ENCODE peak calls at places on chromosome 13, in five cellular contexts. Z, C, B, U and Q are unnamed samples.

GRCh38 chr13:25046274-25046984 is 49.5 kb upstream of the PABPC3 start:
- DNase-seq in Z (no peak), C (no peak), B (no peak), U (no peak), Q (no peak)

GRCh38 chr13:38905861-38906260 is 84.8 kb downstream of the STOML3 start:
- DNase-seq in Z (no peak), C (no peak), B (no peak), U (no peak), Q (no peak)

GRCh38 chr13:38167164-38167822 is 182.4 kb upstream of the UFM1 start:
- DNase-seq in Z (no peak), C (no peak), B (no peak), U (no peak), Q (no peak)

GRCh38 chr13:41075034-41075433 is 13.7 kb downstream of the WBP4 start:
- DNase-seq in Z (no peak), C (no peak), B (peak; percentile 12), U (no peak), Q (no peak)

GRCh38 chr13:38418286-38418685 is 68.6 kb downstream of the UFM1 start:
- DNase-seq in Z (no peak), C (no peak), B (no peak), U (no peak), Q (no peak)

GRCh38 chr13:78742659-78743058 is 83.7 kb upstream of the OBI1 start:
- DNase-seq in Z (no peak), C (no peak), B (no peak), U (no peak), Q (no peak)

GRCh38 chr13:61695147-61695546 is 279.5 kb upstream of the PCDH20 start:
- DNase-seq in Z (no peak), C (no peak), B (no peak), U (no peak), Q (no peak)

GRCh38 chr13:110261166-110262081 is 45.5 kb downstream of the COL4A1 start:
- DNase-seq in Z (no peak), C (no peak), B (no peak), U (no peak), Q (no peak)

GRCh38 chr13:48110132-48110868 is 15.4 kb upstream of the MED4 start:
- DNase-seq in Z (no peak), C (no peak), B (no peak), U (no peak), Q (no peak)

GRCh38 chr13:21234537-21234936 is 58.1 kb downstream of the MRPL57 start:
- DNase-seq in Z (no peak), C (no peak), B (no peak), U (peak; percentile 28), Q (no peak)

GRCh38 chr13:66489586-66489985 is 740.5 kb downstream of the PCDH9 start:
- DNase-seq in Z (no peak), C (no peak), B (no peak), U (no peak), Q (no peak)

GRCh38 chr13:22387899-22388298 is 717.0 kb downstream of the FGF9 start:
- DNase-seq in Z (no peak), C (no peak), B (no peak), U (no peak), Q (no peak)

GRCh38 chr13:33137726-33138125 is 121.5 kb downstream of the KL start:
- DNase-seq in Z (no peak), C (no peak), B (no peak), U (no peak), Q (no peak)

GRCh38 chr13:74015137-74015536 is 119.1 kb downstream of the KLF12 start:
- DNase-seq in Z (no peak), C (no peak), B (no peak), U (no peak), Q (no peak)

GRCh38 chr13:99386495-99386894 is 79.3 kb upstream of the GPR183 start:
- DNase-seq in Z (no peak), C (no peak), B (no peak), U (no peak), Q (no peak)

GRCh38 chr13:94073006-94073744 is 406.3 kb downstream of the DCT start:
- DNase-seq in Z (no peak), C (no peak), B (no peak), U (no peak), Q (no peak)

GRCh38 chr13:99087954-99088491 is 110.2 kb upstream of the DOCK9 start:
- DNase-seq in Z (no peak), C (no peak), B (peak; percentile 20), U (no peak), Q (no peak)

GRCh38 chr13:105220886-105221285 is 1314.6 kb downstream of the EFNB2 start:
- DNase-seq in Z (no peak), C (no peak), B (no peak), U (no peak), Q (no peak)

GRCh38 chr13:62246581-62246980 is 830.9 kb upstream of the PCDH20 start:
- DNase-seq in Z (no peak), C (no peak), B (no peak), U (no peak), Q (no peak)

GRCh38 chr13:71727036-71727435 is 140.0 kb downstream of the DACH1 start:
- DNase-seq in Z (no peak), C (no peak), B (no peak), U (no peak), Q (no peak)

GRCh38 chr13:25352806-25353205 is 19.0 kb upstream of the ATP8A2 start:
- DNase-seq in Z (no peak), C (no peak), B (no peak), U (no peak), Q (no peak)

GRCh38 chr13:25455146-25455545 is 83.4 kb downstream of the ATP8A2 start:
- DNase-seq in Z (no peak), C (no peak), B (no peak), U (no peak), Q (no peak)

GRCh38 chr13:99356216-99357089 is 49.3 kb upstream of the GPR183 start:
- DNase-seq in Z (no peak), C (peak; percentile 31), B (peak; percentile 47), U (peak; percentile 45), Q (peak; percentile 60)

GRCh38 chr13:22837980-22838615 is 342.7 kb upstream of the SGCG start:
- DNase-seq in Z (no peak), C (peak; percentile 15), B (no peak), U (no peak), Q (no peak)

GRCh38 chr13:102317593-102317992 is 84.3 kb downstream of the FGF14 start:
- DNase-seq in Z (no peak), C (peak; percentile 78), B (no peak), U (peak; percentile 81), Q (peak; percentile 87)

GRCh38 chr13:94224670-94225069 is 254.8 kb downstream of the DCT start:
- DNase-seq in Z (no peak), C (no peak), B (no peak), U (no peak), Q (no peak)

GRCh38 chr13:45500492-45501174 is 35.9 kb downstream of the COG3 start:
- DNase-seq in Z (no peak), C (no peak), B (no peak), U (no peak), Q (no peak)

GRCh38 chr13:60514891-60515290 is 117.9 kb downstream of the TDRD3 start:
- DNase-seq in Z (no peak), C (no peak), B (no peak), U (no peak), Q (no peak)

GRCh38 chr13:42035905-42036521 is 12.4 kb upstream of the DGKH start:
- DNase-seq in Z (no peak), C (no peak), B (no peak), U (no peak), Q (no peak)

GRCh38 chr13:99454518-99455183 is 46.6 kb upstream of the TM9SF2 start:
- DNase-seq in Z (no peak), C (no peak), B (no peak), U (no peak), Q (no peak)

GRCh38 chr13:97226013-97226412 is 3.9 kb downstream of the MBNL2 start:
- DNase-seq in Z (no peak), C (no peak), B (no peak), U (no peak), Q (no peak)

GRCh38 chr13:105389373-105389772 is 1146.1 kb downstream of the EFNB2 start:
- DNase-seq in Z (no peak), C (no peak), B (no peak), U (no peak), Q (no peak)

GRCh38 chr13:102021777-102022176 is 380.1 kb downstream of the FGF14 start:
- DNase-seq in Z (no peak), C (no peak), B (no peak), U (no peak), Q (no peak)

GRCh38 chr13:31756346-31756745 is 17.0 kb downstream of the RXFP2 start:
- DNase-seq in Z (no peak), C (no peak), B (no peak), U (no peak), Q (no peak)

GRCh38 chr13:44305216-44305615 is 68.4 kb upstream of the SERP2 start:
- DNase-seq in Z (no peak), C (no peak), B (no peak), U (no peak), Q (no peak)